ENCODE peak calls at places on chromosomes 7 and 10, in four cellular contexts. G is heart right ventricle, Q is lung, L is HCT116. W is an unnamed sample.

GRCh38 chr7:133975130-133975529 is 152.0 kb upstream of the LRGUK start:
- DNase-seq in G (no peak), Q (no peak), L (no peak), W (no peak)

GRCh38 chr10:101780187-101780817 is 2.9 kb downstream of the NPM3 start:
- DNase-seq in G (no peak), Q (no peak), L (no peak), W (no peak)

GRCh38 chr7:150876817-150877526 is 24.7 kb downstream of the AOC1 start:
- DNase-seq in G (peak), Q (peak), L (peak), W (peak)

GRCh38 chr7:39022796-39023195 is 45.1 kb downstream of the POU6F2 start:
- DNase-seq in G (no peak), Q (no peak), L (no peak), W (no peak)

GRCh38 chr10:10094700-10095099 is 923.0 kb upstream of the CELF2 start:
- DNase-seq in G (no peak), Q (no peak), L (no peak), W (no peak)

GRCh38 chr7:155344270-155344617 is 46.6 kb downstream of the INSIG1 start:
- DNase-seq in G (no peak), Q (no peak), L (no peak), W (no peak)

GRCh38 chr7:69430502-69431145 is 167.7 kb upstream of the AUTS2 start:
- DNase-seq in G (peak), Q (no peak), L (no peak), W (no peak)

GRCh38 chr10:69802424-69803161 is 887 bp downstream of the COL13A1 start:
- DNase-seq in G (peak), Q (no peak), L (no peak), W (peak)

GRCh38 chr7:147394329-147394728 is 1196.2 kb upstream of the C7orf33 start:
- DNase-seq in G (no peak), Q (no peak), L (no peak), W (no peak)

GRCh38 chr10:93465806-93466675 is 16.1 kb downstream of the MYOF start:
- DNase-seq in G (peak), Q (peak), L (peak), W (peak)

GRCh38 chr10:51501396-51501795 is 198.0 kb downstream of the CSTF2T start:
- DNase-seq in G (no peak), Q (no peak), L (no peak), W (no peak)

GRCh38 chr7:6705959-6706665 is 635 bp downstream of the ZNF12 start:
- DNase-seq in G (peak), Q (no peak), L (no peak), W (peak)

GRCh38 chr7:55484241-55484640 is 88.1 kb downstream of the VOPP1 start:
- DNase-seq in G (no peak), Q (no peak), L (no peak), W (no peak)

GRCh38 chr10:8269976-8270375 is 215.5 kb downstream of the GATA3 start:
- DNase-seq in G (no peak), Q (no peak), L (no peak), W (no peak)

GRCh38 chr10:32298066-32298812 is 48.7 kb downstream of the EPC1 start:
- DNase-seq in G (no peak), Q (no peak), L (peak), W (peak)

GRCh38 chr7:5630670-5631069 is 150.8 kb downstream of the RNF216 start:
- DNase-seq in G (no peak), Q (no peak), L (no peak), W (no peak)

GRCh38 chr7:106291247-106291646 is 6.5 kb upstream of the NAMPT start:
- DNase-seq in G (no peak), Q (no peak), L (no peak), W (no peak)

GRCh38 chr10:132326925-132327324 is 5.1 kb upstream of the LRRC27 start:
- DNase-seq in G (no peak), Q (no peak), L (no peak), W (no peak)

GRCh38 chr10:87842776-87843497 is 20.4 kb downstream of the KLLN start:
- DNase-seq in G (no peak), Q (no peak), L (no peak), W (peak)

GRCh38 chr10:74925716-74926115 is 99.3 kb downstream of the KAT6B start:
- DNase-seq in G (no peak), Q (no peak), L (no peak), W (no peak)

GRCh38 chr10:92432596-92432995 is 141.3 kb downstream of the IDE start:
- DNase-seq in G (no peak), Q (no peak), L (no peak), W (no peak)

GRCh38 chr7:131557521-131558385 is 1.3 kb upstream of the PODXL start:
- DNase-seq in G (peak), Q (no peak), L (no peak), W (no peak)

GRCh38 chr10:110876000-110876399 is 4.3 kb downstream of the PDCD4 start:
- DNase-seq in G (no peak), Q (no peak), L (no peak), W (no peak)

GRCh38 chr10:74824184-74825032 is 2.0 kb upstream of the KAT6B start:
- DNase-seq in G (no peak), Q (no peak), L (no peak), W (no peak)

GRCh38 chr10:92816106-92816505 is 32.2 kb upstream of the EXOC6 start:
- DNase-seq in G (no peak), Q (no peak), L (no peak), W (no peak)

DNA sequence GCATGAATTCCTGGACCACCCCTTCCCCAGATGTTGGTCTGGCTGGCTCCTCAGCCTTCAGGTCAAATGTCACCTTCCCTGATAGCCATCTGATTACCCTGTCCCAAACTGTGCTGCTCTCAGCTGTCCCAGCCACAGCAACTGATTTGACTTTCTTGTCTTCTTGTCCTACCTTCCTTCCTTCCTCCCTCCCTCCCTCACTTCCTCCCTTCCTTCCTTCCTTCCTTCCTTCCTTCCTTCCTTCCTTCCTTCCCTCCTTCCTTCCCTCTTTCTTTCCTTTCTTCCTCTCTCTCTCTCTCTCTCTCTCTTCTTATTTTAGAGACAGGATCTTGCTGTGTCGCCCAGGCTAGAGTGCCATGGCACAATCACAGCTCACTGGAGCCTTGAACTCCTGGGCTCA is 242.5 kb downstream of the RPS24 start:
- DNase-seq in G (no peak), Q (no peak), L (no peak), W (no peak)
- TF ChIP-seq CTCF in G (no peak), Q (no peak), L (no peak), W (no peak)

GRCh38 chr7:122850528-122850927 is 35.7 kb downstream of the CADPS2 start:
- DNase-seq in G (no peak), Q (no peak), L (no peak), W (no peak)
- H3K27ac ChIP-seq in G (no peak), Q (no peak), L (no peak), W (no peak)

GRCh38 chr7:27723086-27723485 is 16.9 kb upstream of the TAX1BP1 start:
- DNase-seq in G (no peak), Q (no peak), L (no peak), W (peak)
- TF ChIP-seq CTCF in G (peak), Q (no peak), L (peak), W (peak)

DNA sequence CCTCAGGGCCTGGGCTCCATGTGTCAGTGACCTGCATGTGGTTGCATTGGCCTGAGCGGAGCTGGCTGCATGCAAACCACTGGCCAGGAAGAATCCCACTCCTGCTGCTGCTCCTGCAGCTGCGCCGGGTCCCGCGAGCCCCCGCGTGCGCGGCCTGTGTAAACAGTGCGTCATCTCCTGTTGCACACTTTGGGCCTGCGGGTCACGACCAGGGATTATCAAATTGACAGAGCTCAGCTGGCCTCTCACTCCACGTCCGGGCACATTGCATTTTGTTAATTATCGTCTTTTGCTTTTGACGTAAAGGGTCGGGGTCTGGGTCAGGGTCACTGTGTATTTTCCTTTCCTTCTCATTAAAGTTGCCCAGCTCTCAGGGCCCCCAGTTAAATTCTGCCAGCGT is 132.6 kb downstream of the RGS10 start:
- DNase-seq in G (peak), Q (no peak), L (no peak), W (no peak)
- H3K27ac ChIP-seq in G (peak), Q (no peak), L (no peak), W (no peak)